ENCODE peak calls at places on chromosomes 6 and 20, in five cellular contexts. H is T-helper 9 cell; M is transverse colon; E is activated CD4-positive, alpha-beta T cell treated with anti-CD3 and anti-CD28 coated beads, Interleukin-2, amount 10 ng/mL, durations not matched to agents 24 days and 14 days; U is aorta. J is an unnamed sample.

GRCh38 chr6:112183271-112183671 is 71.1 kb downstream of the LAMA4 start:
- DNase-seq in U (no peak), E (no peak), M (no peak), H (no peak), J (no peak)

GRCh38 chr20:37328149-37328945 is 17.6 kb upstream of the SRC start:
- DNase-seq in U (no peak), H (no peak), E (no peak), M (no peak), J (no peak)

GRCh38 chr20:49426873-49427272 is 55.6 kb downstream of the KCNB1 start:
- DNase-seq in U (no peak), H (no peak), E (no peak), M (no peak), J (no peak)

GRCh38 chr6:22904413-22904812 is 335.0 kb downstream of the HDGFL1 start:
- DNase-seq in H (no peak), E (no peak), M (no peak), U (no peak), J (peak)

GRCh38 chr6:132304891-132305305 is 96.4 kb downstream of the MOXD1 start:
- DNase-seq in H (no peak), U (no peak), E (no peak), M (no peak), J (peak)

GRCh38 chr6:11653028-11653583 is 115.6 kb downstream of the TMEM170B start:
- DNase-seq in U (peak), H (no peak), M (no peak), E (peak), J (no peak)

GRCh38 chr20:3471397-3472021 is 691 bp downstream of the ATRN start:
- DNase-seq in M (no peak), H (no peak), E (no peak), U (no peak), J (no peak)

GRCh38 chr6:90368601-90369000 is 72.0 kb upstream of the BACH2 start:
- DNase-seq in E (no peak), M (no peak), U (no peak), H (no peak), J (no peak)

GRCh38 chr20:61559706-61560315 is 307.8 kb downstream of the CDH4 start:
- DNase-seq in M (no peak), H (no peak), E (no peak), U (no peak), J (no peak)

GRCh38 chr6:105428342-105428957 is 25.6 kb upstream of the PREP start:
- DNase-seq in E (no peak), M (no peak), H (no peak), U (no peak), J (no peak)

GRCh38 chr20:20452254-20452676 is 84.4 kb downstream of the INSM1 start:
- DNase-seq in E (peak), M (peak), H (peak), U (peak), J (peak)

GRCh38 chr6:403659-404655 is 12.4 kb downstream of the IRF4 start:
- DNase-seq in U (no peak), E (peak), M (peak), H (no peak), J (no peak)

GRCh38 chr6:136250686-136251008 is 536 bp upstream of the MTFR2 start:
- DNase-seq in H (no peak), M (no peak), E (no peak), U (no peak), J (no peak)

GRCh38 chr6:149118737-149119653 is 198.5 kb upstream of the TAB2 start:
- DNase-seq in M (no peak), U (no peak), H (no peak), E (peak), J (no peak)

GRCh38 chr6:14059791-14060436 is 57.7 kb upstream of the CD83 start:
- DNase-seq in E (no peak), H (no peak), U (no peak), M (no peak), J (peak)

GRCh38 chr6:89921691-89922090 is 27.4 kb downstream of the GJA10 start:
- DNase-seq in M (no peak), U (no peak), H (no peak), E (no peak), J (no peak)